ENCODE peak calls at places on chromosomes 6 and 20, in six cellular contexts. U is H1, C is hepatocyte, Q is OCI-LY7, L is GM13976, H is uterus. K is an unnamed sample.

GRCh38 chr6:145148392-145149175 is 586.7 kb downstream of the EPM2A start:
- DNase-seq in U (no peak), L (no peak), H (no peak), C (peak), Q (no peak), K (peak)

GRCh38 chr6:34150766-34151165 is 4.9 kb upstream of the GRM4 start:
- DNase-seq in U (peak), H (no peak), C (no peak), Q (no peak), L (no peak), K (no peak)

GRCh38 chr20:40192529-40192928 is 496.5 kb downstream of the MAFB start:
- DNase-seq in U (no peak), L (no peak), C (no peak), Q (no peak), H (no peak), K (no peak)

GRCh38 chr6:170311696-170312095 is 5.1 kb downstream of the FAM120B start:
- DNase-seq in C (no peak), H (no peak), U (no peak), Q (no peak), L (no peak), K (no peak)

GRCh38 chr6:72322778-72323177 is 299.1 kb upstream of the KCNQ5 start:
- DNase-seq in C (no peak), U (no peak), L (no peak), Q (no peak), H (no peak), K (no peak)

GRCh38 chr6:56073315-56073714 is 174.1 kb downstream of the COL21A1 start:
- DNase-seq in L (no peak), C (no peak), Q (no peak), H (no peak), U (no peak), K (no peak)

GRCh38 chr6:87154641-87155271 is 609 bp upstream of the ZNF292 start:
- DNase-seq in H (no peak), Q (peak), C (peak), U (no peak), L (peak), K (peak)

GRCh38 chr6:9485992-9486391 is 928.9 kb downstream of the TFAP2A start:
- DNase-seq in C (no peak), Q (no peak), H (no peak), L (no peak), U (no peak), K (no peak)

GRCh38 chr6:6684365-6684833 is 95.9 kb downstream of the LY86 start:
- DNase-seq in L (peak), U (no peak), Q (no peak), C (no peak), H (no peak), K (peak)

GRCh38 chr6:112144145-112144926 is 56.9 kb downstream of the FAM229B start:
- DNase-seq in C (no peak), Q (no peak), U (no peak), H (peak), L (no peak), K (no peak)

GRCh38 chr20:35318502-35319157 is 26.4 kb upstream of the FAM83C start:
- DNase-seq in L (no peak), Q (no peak), C (peak), H (no peak), U (no peak), K (no peak)

GRCh38 chr6:152312434-152312833 is 324.7 kb downstream of the SYNE1 start:
- DNase-seq in C (no peak), L (no peak), H (no peak), Q (no peak), U (no peak), K (no peak)

GRCh38 chr20:25525857-25526256 is 59.5 kb downstream of the NINL start:
- DNase-seq in C (peak), Q (no peak), L (no peak), H (no peak), U (no peak), K (no peak)

GRCh38 chr6:84770521-84770920 is 6.1 kb upstream of the TBX18 start:
- DNase-seq in Q (no peak), U (no peak), C (no peak), L (no peak), H (no peak), K (no peak)

GRCh38 chr6:47651505-47651944 is 46.9 kb upstream of the ADGRF4 start:
- DNase-seq in Q (no peak), C (no peak), L (no peak), U (no peak), H (no peak), K (no peak)

GRCh38 chr20:47817573-47817972 is 32.3 kb upstream of the SULF2 start:
- DNase-seq in C (no peak), H (no peak), Q (no peak), U (no peak), L (no peak), K (no peak)

GRCh38 chr20:53159144-53159543 is 187.0 kb downstream of the TSHZ2 start:
- DNase-seq in H (no peak), U (no peak), Q (no peak), L (no peak), C (no peak), K (no peak)

GRCh38 chr6:90468080-90468479 is 118.8 kb downstream of the MAP3K7 start:
- DNase-seq in C (no peak), L (no peak), U (no peak), Q (no peak), H (no peak), K (no peak)

GRCh38 chr20:58609026-58609425 is 42.1 kb upstream of the STX16 start:
- DNase-seq in L (no peak), Q (no peak), C (no peak), U (no peak), H (no peak), K (no peak)

GRCh38 chr6:111757342-111757741 is 115.9 kb downstream of the FYN start:
- DNase-seq in Q (no peak), C (no peak), H (no peak), U (no peak), L (no peak), K (no peak)

GRCh38 chr6:46815130-46815529 is 21.9 kb downstream of the MEP1A start:
- DNase-seq in Q (no peak), U (no peak), H (no peak), L (no peak), C (peak), K (no peak)

GRCh38 chr6:81814365-81815109 is 62.1 kb upstream of the TENT5A start:
- DNase-seq in Q (no peak), C (no peak), L (no peak), H (no peak), U (no peak), K (no peak)

GRCh38 chr6:53080813-53081212 is 15.6 kb downstream of the FBXO9 start:
- DNase-seq in L (no peak), U (no peak), C (no peak), Q (no peak), H (no peak), K (no peak)

GRCh38 chr20:62964700-62965099 is 12.2 kb downstream of the SLC17A9 start:
- DNase-seq in C (no peak), Q (no peak), U (no peak), H (no peak), L (no peak), K (no peak)

GRCh38 chr6:119204744-119205143 is 126.3 kb upstream of the FAM184A start:
- DNase-seq in C (no peak), Q (no peak), H (no peak), U (no peak), L (no peak), K (no peak)

GRCh38 chr6:154478691-154479090 is 31.8 kb downstream of the CNKSR3 start:
- DNase-seq in H (no peak), L (no peak), Q (no peak), C (no peak), U (no peak), K (no peak)

GRCh38 chr6:75208564-75209431 is 2.9 kb upstream of the COL12A1 start:
- DNase-seq in C (peak), Q (peak), L (peak), U (peak), H (peak), K (peak)

GRCh38 chr6:163731215-163732013 is 316.9 kb downstream of the QKI start:
- DNase-seq in C (no peak), Q (no peak), L (no peak), H (no peak), U (no peak), K (no peak)

GRCh38 chr6:15712813-15713212 is 50.0 kb upstream of the DTNBP1 start:
- DNase-seq in C (no peak), Q (no peak), U (no peak), H (no peak), L (no peak), K (no peak)
- TF ChIP-seq CTCF in C (no peak), Q (no peak), U (no peak), H (no peak), L (no peak), K (no peak)

GRCh38 chr6:127966616-127967015 is 65.8 kb upstream of the THEMIS start:
- DNase-seq in U (no peak), H (no peak), L (no peak), C (no peak), Q (no peak), K (no peak)

GRCh38 chr6:127969701-127970100 is 68.8 kb upstream of the THEMIS start:
- DNase-seq in Q (no peak), U (no peak), C (no peak), H (no peak), L (no peak), K (no peak)

GRCh38 chr6:127967708-127968107 is 66.8 kb upstream of the THEMIS start:
- DNase-seq in L (no peak), H (no peak), C (no peak), Q (no peak), U (no peak), K (no peak)

GRCh38 chr6:127971386-127971785 is 70.5 kb upstream of the THEMIS start:
- DNase-seq in L (no peak), C (no peak), Q (no peak), U (no peak), H (no peak), K (no peak)

DNA sequence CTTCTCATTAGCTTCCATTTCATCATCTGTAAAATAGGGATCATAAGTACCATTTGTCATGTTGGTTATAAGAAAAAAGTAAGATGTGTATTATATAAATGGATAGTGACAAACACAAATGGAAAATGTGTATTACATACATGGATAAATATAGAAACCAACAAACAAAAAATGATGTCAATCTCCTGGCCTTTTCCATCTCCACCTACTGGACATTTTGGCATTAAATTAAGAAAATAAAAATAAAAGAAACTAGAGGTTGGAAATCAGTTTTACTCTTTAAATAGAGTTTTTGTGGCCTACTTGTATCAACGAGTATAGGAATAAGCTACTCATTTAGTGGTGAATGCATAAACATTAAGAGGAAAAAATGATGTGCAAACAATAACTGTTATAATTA is 67.5 kb upstream of the THEMIS start:
- DNase-seq in U (no peak), L (no peak), C (no peak), H (no peak), Q (no peak), K (no peak)
- TF ChIP-seq CTCF in U (no peak), L (no peak), C (no peak), H (no peak), Q (no peak), K (no peak)

GRCh38 chr6:1778693-1779235 is 169.0 kb downstream of the FOXC1 start:
- DNase-seq in H (no peak), L (no peak), U (no peak), C (no peak), Q (no peak), K (no peak)
- TF ChIP-seq CTCF in H (no peak), L (no peak), U (no peak), C (no peak), Q (no peak), K (no peak)

DNA sequence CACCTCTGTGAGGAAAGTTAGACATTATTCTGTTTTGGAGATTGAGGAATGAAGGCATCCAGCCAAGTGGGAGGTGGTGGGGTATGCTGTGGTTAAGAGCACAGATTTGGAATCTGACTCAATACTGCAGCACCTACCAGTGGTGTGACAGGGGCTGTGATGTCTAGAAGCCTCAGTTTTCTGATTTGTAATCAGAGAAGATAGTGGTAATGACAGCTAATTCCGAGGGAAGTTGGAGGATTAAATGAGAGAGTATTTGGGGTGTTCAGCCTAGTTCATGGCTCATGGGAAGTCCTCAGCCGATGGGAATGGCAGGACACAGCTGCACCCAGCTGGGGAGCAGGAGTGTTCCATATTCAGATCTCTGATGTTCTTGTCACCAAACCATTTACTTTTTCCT is 9.2 kb downstream of the SLC9A8 start:
- DNase-seq in U (no peak), C (no peak), Q (peak), H (no peak), L (no peak), K (no peak)
- TF ChIP-seq CTCF in U (no peak), C (no peak), Q (peak), H (peak), L (no peak), K (peak)

GRCh38 chr6:131134220-131134831 is 941 bp upstream of the AKAP7 start:
- DNase-seq in Q (no peak), L (no peak), U (no peak), H (no peak), C (no peak), K (no peak)

GRCh38 chr6:131135244-131136020 is at the start of gene AKAP7:
- DNase-seq in U (peak), L (peak), Q (peak), C (peak), H (peak), K (peak)

GRCh38 chr6:131139599-131139998 is 4.3 kb downstream of the AKAP7 start:
- DNase-seq in C (no peak), L (no peak), U (no peak), Q (no peak), H (no peak), K (no peak)

GRCh38 chr6:131134950-131135243 is 370 bp upstream of the AKAP7 start:
- DNase-seq in Q (no peak), C (no peak), U (no peak), L (no peak), H (no peak), K (no peak)

DNA sequence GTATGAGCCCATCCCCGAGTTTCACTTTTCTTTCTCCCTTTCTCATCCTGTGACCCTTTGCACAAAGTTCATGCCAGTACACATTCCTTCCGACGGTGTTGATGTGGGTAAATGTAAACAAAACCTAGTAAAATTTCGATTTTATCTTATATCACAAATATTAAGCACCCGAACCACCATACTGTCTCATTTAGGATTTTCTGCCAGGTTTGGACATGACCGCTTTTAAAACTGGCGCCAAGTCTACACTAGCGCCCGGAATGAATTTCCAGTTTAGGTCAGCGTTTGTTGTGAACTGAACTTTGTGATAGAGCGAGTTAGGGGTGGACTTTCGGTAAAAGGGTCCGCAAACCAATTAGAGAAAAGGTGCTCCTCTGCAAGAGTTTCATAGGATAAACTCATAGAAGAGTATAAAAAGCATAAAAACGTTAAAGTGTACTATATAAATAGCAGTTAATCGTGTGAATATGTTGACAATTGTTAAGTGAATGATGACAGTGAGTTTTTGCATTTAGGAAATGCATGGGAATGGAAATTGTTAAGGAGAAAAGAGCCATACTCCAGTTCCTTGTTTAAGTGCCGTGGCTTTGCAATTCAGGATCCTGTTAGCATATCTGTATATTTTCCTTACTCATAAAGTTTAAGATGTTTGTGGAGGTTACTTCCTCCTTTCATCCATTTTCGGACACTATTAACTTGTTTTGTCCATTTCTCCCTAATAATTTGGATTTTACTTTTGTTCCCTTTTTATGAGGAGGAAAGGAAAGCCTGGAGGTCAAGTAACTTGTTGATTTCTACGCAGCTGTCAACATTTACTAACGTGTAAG is 967 bp downstream of the AKAP7 start:
- DNase-seq in U (no peak), Q (no peak), H (peak), C (peak), L (peak), K (no peak)
- TF ChIP-seq CTCF in U (no peak), Q (no peak), H (no peak), C (no peak), L (no peak), K (no peak)

GRCh38 chr20:14264869-14265268 is 72.5 kb downstream of the FLRT3 start:
- DNase-seq in C (peak), Q (no peak), H (no peak), U (no peak), L (no peak), K (peak)
- TF ChIP-seq CTCF in C (peak), Q (peak), H (no peak), U (peak), L (no peak), K (no peak)

GRCh38 chr20:51807864-51808263 is 5.5 kb upstream of the SALL4 start:
- DNase-seq in Q (no peak), L (no peak), U (no peak), H (no peak), C (no peak), K (no peak)

GRCh38 chr20:51811514-51811913 is 9.2 kb upstream of the SALL4 start:
- DNase-seq in L (no peak), C (no peak), H (no peak), U (no peak), Q (no peak), K (no peak)

GRCh38 chr20:51812861-51813260 is 10.5 kb upstream of the SALL4 start:
- DNase-seq in L (no peak), H (no peak), Q (no peak), U (no peak), C (no peak), K (no peak)

GRCh38 chr20:51811040-51811351 is 8.7 kb upstream of the SALL4 start:
- DNase-seq in C (peak), U (no peak), L (no peak), H (no peak), Q (no peak), K (no peak)

GRCh38 chr20:51810155-51811039 is 8.1 kb upstream of the SALL4 start:
- DNase-seq in L (no peak), U (no peak), Q (no peak), H (no peak), C (no peak), K (no peak)
- TF ChIP-seq CTCF in L (no peak), U (peak), Q (no peak), H (no peak), C (no peak), K (no peak)

GRCh38 chr6:33139596-33140206 is 52.6 kb downstream of the COL11A2 start:
- DNase-seq in Q (no peak), U (no peak), H (no peak), L (no peak), C (no peak), K (no peak)

GRCh38 chr6:33142501-33142900 is 49.8 kb downstream of the COL11A2 start:
- DNase-seq in L (no peak), U (no peak), Q (no peak), C (no peak), H (no peak), K (no peak)

GRCh38 chr6:33140556-33140955 is 51.7 kb downstream of the COL11A2 start:
- DNase-seq in C (no peak), Q (no peak), U (no peak), H (no peak), L (no peak), K (peak)

GRCh38 chr6:33144373-33144772 is 47.9 kb downstream of the COL11A2 start:
- DNase-seq in C (no peak), U (no peak), L (no peak), Q (no peak), H (no peak), K (no peak)

DNA sequence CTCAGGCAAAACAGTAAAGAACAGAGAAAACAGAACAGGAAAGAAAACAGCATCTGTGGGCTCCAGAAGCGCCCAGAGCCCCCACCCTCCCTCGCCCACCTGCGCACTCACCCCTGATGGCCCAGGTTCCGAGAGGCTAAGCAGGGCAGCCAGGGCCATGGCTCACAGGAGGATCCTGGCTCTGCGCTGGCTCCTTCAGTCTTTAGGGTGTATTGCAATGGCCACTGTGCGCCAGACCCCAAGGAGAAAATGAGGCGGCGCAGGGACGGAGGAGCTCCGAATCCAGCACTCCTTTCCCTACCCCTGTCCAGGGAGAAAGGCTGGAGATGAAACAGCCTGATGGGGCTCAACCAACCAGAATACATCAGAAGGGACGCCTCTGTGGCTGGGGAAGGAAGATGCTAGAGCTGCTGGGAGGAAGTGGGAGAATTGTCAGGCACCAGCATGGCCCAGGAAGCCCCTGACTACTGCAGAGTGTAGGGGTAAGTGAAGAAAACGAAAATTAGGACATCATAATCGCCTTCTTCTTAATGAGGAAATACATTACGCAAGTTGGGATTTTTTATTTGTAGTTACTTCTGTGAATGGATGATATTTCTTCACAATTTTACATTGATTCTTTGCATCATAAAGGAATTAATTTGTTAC is 49.0 kb downstream of the COL11A2 start:
- DNase-seq in C (no peak), U (no peak), Q (no peak), L (no peak), H (no peak), K (no peak)
- TF ChIP-seq CTCF in C (no peak), U (peak), Q (no peak), L (no peak), H (no peak), K (peak)